ENCODE peak calls at places on chromosome 21, in six cellular contexts. T is esophagus squamous epithelium; L is myocyte; P is stimulated activated naive CD4-positive, alpha-beta T cell; I is non-pigmented ciliary epithelial cell; O is stimulated activated CD4-positive, alpha-beta T cell treated with anti-CD3 and anti-CD28 coated beads, Interleukin-15, amount 100 ng/mL, for 1 hour. E is an unnamed sample.

GRCh38 chr21:32136546-32136945 is 142.3 kb downstream of the MIS18A start:
- DNase-seq in O (no peak), I (no peak), L (no peak), T (no peak), P (no peak), E (no peak)

GRCh38 chr21:46171585-46171984 is 12.7 kb downstream of the SPATC1L start:
- DNase-seq in I (no peak), L (no peak), P (no peak), T (no peak), O (no peak), E (no peak)

GRCh38 chr21:46111857-46112730 is 14.2 kb downstream of the COL6A2 start:
- DNase-seq in I (no peak), L (no peak), P (no peak), O (no peak), T (no peak), E (peak)

GRCh38 chr21:44512496-44513388 is 27.3 kb downstream of the KRTAP10-1 start:
- DNase-seq in I (no peak), L (no peak), O (no peak), T (no peak), P (no peak), E (no peak)

GRCh38 chr21:44982558-44983244 is 42.9 kb downstream of the SLX9 start:
- DNase-seq in I (no peak), O (no peak), T (no peak), P (no peak), L (peak), E (peak)

GRCh38 chr21:37257967-37258877 is 8.9 kb downstream of the VPS26C start:
- DNase-seq in I (no peak), O (peak), P (peak), L (peak), T (no peak), E (no peak)

GRCh38 chr21:44805226-44805625 is 3.6 kb upstream of the UBE2G2 start:
- DNase-seq in T (no peak), O (no peak), P (no peak), L (no peak), I (no peak), E (no peak)

GRCh38 chr21:15121097-15121654 is 56.4 kb upstream of the NRIP1 start:
- DNase-seq in P (no peak), L (no peak), O (no peak), T (no peak), I (no peak), E (no peak)

GRCh38 chr21:44458971-44459711 is 3.8 kb downstream of the LRRC3 start:
- DNase-seq in T (no peak), O (no peak), P (no peak), L (no peak), I (no peak), E (no peak)

GRCh38 chr21:45461369-45461750 is 56.4 kb downstream of the COL18A1 start:
- DNase-seq in T (no peak), O (no peak), L (no peak), P (no peak), I (no peak), E (no peak)

GRCh38 chr21:45378258-45378966 is 26.6 kb upstream of the COL18A1 start:
- DNase-seq in I (no peak), P (no peak), T (no peak), L (peak), O (no peak), E (no peak)

GRCh38 chr21:37435120-37435519 is 68.5 kb downstream of the DYRK1A start:
- DNase-seq in L (peak), T (no peak), O (no peak), P (peak), I (peak), E (no peak)

GRCh38 chr21:45217010-45217409 is 70.7 kb downstream of the POFUT2 start:
- DNase-seq in I (no peak), L (no peak), O (no peak), T (no peak), P (no peak), E (no peak)

GRCh38 chr21:30206551-30207251 is 9.2 kb downstream of the CLDN8 start:
- DNase-seq in P (no peak), I (no peak), L (no peak), O (no peak), T (no peak), E (no peak)

GRCh38 chr21:34606621-34607020 is 8.3 kb downstream of the RCAN1 start:
- DNase-seq in I (no peak), L (no peak), O (no peak), P (no peak), T (no peak), E (no peak)

GRCh38 chr21:43370888-43371570 is 55.9 kb downstream of the SIK1 start:
- DNase-seq in I (no peak), L (no peak), P (no peak), O (no peak), T (no peak), E (no peak)

GRCh38 chr21:43305811-43306311 is 121.1 kb downstream of the SIK1 start:
- DNase-seq in L (no peak), T (no peak), I (no peak), O (no peak), P (no peak), E (no peak)

GRCh38 chr21:37166733-37167132 is 93.7 kb downstream of the TTC3 start:
- DNase-seq in T (no peak), O (no peak), I (no peak), L (no peak), P (peak), E (no peak)

GRCh38 chr21:31409849-31410762 is 66.0 kb upstream of the TIAM1 start:
- DNase-seq in P (no peak), I (no peak), L (no peak), O (no peak), T (no peak), E (no peak)

GRCh38 chr21:14533555-14534400 is 12.3 kb downstream of the SAMSN1 start:
- DNase-seq in I (peak), O (no peak), P (no peak), T (no peak), L (no peak), E (no peak)

GRCh38 chr21:36861595-36861883 is 104.9 kb downstream of the HLCS start:
- DNase-seq in T (no peak), I (no peak), P (no peak), L (no peak), O (no peak), E (no peak)

GRCh38 chr21:29436143-29436542 is 137.4 kb downstream of the BACH1 start:
- DNase-seq in L (no peak), T (no peak), I (no peak), P (peak), O (peak), E (no peak)

GRCh38 chr21:31730687-31731111 is 1.2 kb downstream of the SCAF4 start:
- DNase-seq in O (no peak), L (no peak), P (no peak), I (no peak), T (no peak), E (no peak)

GRCh38 chr21:15212214-15212613 is 147.4 kb upstream of the NRIP1 start:
- DNase-seq in I (no peak), L (no peak), P (no peak), O (no peak), T (no peak), E (no peak)

GRCh38 chr21:18000961-18001522 is 181.9 kb upstream of the C21orf91 start:
- DNase-seq in L (peak), T (no peak), I (no peak), O (no peak), P (no peak), E (no peak)

GRCh38 chr21:25179116-25179515 is 428.2 kb downstream of the MRPL39 start:
- DNase-seq in L (no peak), O (no peak), I (no peak), T (no peak), P (no peak), E (no peak)

GRCh38 chr21:42799516-42799915 is 79.8 kb downstream of the WDR4 start:
- DNase-seq in O (no peak), I (no peak), P (no peak), L (no peak), T (no peak), E (peak)

GRCh38 chr21:26966978-26967913 is at the start of gene ADAMTS5:
- DNase-seq in I (no peak), L (peak), O (no peak), T (no peak), P (no peak), E (peak)

GRCh38 chr21:36696640-36697472 is 2.1 kb upstream of the SIM2 start:
- DNase-seq in T (no peak), O (no peak), I (no peak), P (no peak), L (no peak), E (peak)

GRCh38 chr21:29166853-29167252 is 36.4 kb downstream of the MAP3K7CL start:
- DNase-seq in O (no peak), P (no peak), T (no peak), L (no peak), I (no peak), E (no peak)

GRCh38 chr21:38388219-38388618 is 110.1 kb downstream of the ERG start:
- DNase-seq in L (no peak), P (no peak), O (no peak), I (no peak), T (no peak), E (no peak)

GRCh38 chr21:34205811-34206635 is 132.6 kb downstream of the MRPS6 start:
- DNase-seq in O (no peak), P (no peak), L (no peak), T (no peak), I (no peak), E (no peak)

GRCh38 chr21:27423906-27424595 is 457.2 kb upstream of the ADAMTS5 start:
- DNase-seq in L (peak), T (no peak), P (no peak), O (no peak), I (peak), E (no peak)

GRCh38 chr21:31221051-31221450 is 123.0 kb downstream of the TIAM1 start:
- DNase-seq in I (no peak), L (no peak), T (no peak), P (no peak), O (no peak), E (no peak)

GRCh38 chr21:16192900-16193299 is 463.1 kb downstream of the USP25 start:
- DNase-seq in P (no peak), T (no peak), I (no peak), O (no peak), L (no peak), E (no peak)

GRCh38 chr21:44300262-44300959 is 558 bp downstream of the PFKL start:
- DNase-seq in T (no peak), P (peak), I (no peak), L (peak), O (peak), E (no peak)

GRCh38 chr21:45331521-45332257 is 44.0 kb upstream of the POFUT2 start:
- DNase-seq in T (no peak), L (no peak), P (no peak), O (no peak), I (no peak), E (no peak)

GRCh38 chr21:26077523-26077922 is 93.0 kb downstream of the APP start:
- DNase-seq in T (no peak), L (peak), O (no peak), I (no peak), P (no peak), E (no peak)

E was measured in coronary artery.